ENCODE peak calls at places on chromosomes 13 and 19, in ten cellular contexts. I is 8988T; N is epithelial cell of esophagus; R is AG04450; P is GM12865; Q is effector memory CD8-positive, alpha-beta T cell; X is B cell; A is GF-D8; J is substantia nigra; G is DMS153. Y is an unnamed sample.

GRCh38 chr13:102587916-102588315 is 8.9 kb upstream of the TPP2 start:
- DNase-seq in I (no peak), N (no peak), R (no peak), P (no peak), Q (no peak), X (no peak), A (no peak), J (no peak), G (no peak), Y (no peak)

GRCh38 chr13:43307921-43308433 is 284.6 kb downstream of the DNAJC15 start:
- DNase-seq in I (no peak), N (peak; percentile 94), R (peak; percentile 59), P (peak; percentile 72), Q (no peak), X (peak; percentile 45), A (no peak), J (peak; percentile 47), G (peak; percentile 95), Y (no peak)

GRCh38 chr13:50617134-50617721 is 226.3 kb downstream of the DLEU7 start:
- DNase-seq in I (no peak), N (no peak), R (no peak), P (no peak), Q (no peak), X (no peak), A (no peak), J (no peak), G (no peak), Y (no peak)

GRCh38 chr13:50017819-50018218 is 2.6 kb downstream of the KCNRG start:
- DNase-seq in I (no peak), N (no peak), R (no peak), P (no peak), Q (no peak), X (no peak), A (no peak), J (no peak), G (no peak), Y (no peak)

GRCh38 chr19:18763674-18764590 is 27.2 kb downstream of the COMP start:
- DNase-seq in I (no peak), N (peak; percentile 98), R (no peak), P (no peak), Q (no peak), X (no peak), A (no peak), J (no peak), G (peak; percentile 63), Y (no peak)

GRCh38 chr13:41079725-41080124 is 18.4 kb downstream of the WBP4 start:
- DNase-seq in I (no peak), N (no peak), R (no peak), P (no peak), Q (no peak), X (no peak), A (no peak), J (no peak), G (no peak), Y (no peak)

GRCh38 chr13:107867701-107868661 is 347.4 kb downstream of the LIG4 start:
- DNase-seq in I (peak; percentile 84), N (peak; percentile 17), R (no peak), P (no peak), Q (no peak), X (peak; percentile 39), A (no peak), J (peak; percentile 16), G (peak; percentile 57), Y (peak; percentile 66)

GRCh38 chr13:25046985-25047660 is 48.8 kb upstream of the PABPC3 start:
- DNase-seq in I (no peak), N (peak; percentile 43), R (peak; percentile 0), P (no peak), Q (no peak), X (peak; percentile 34), A (no peak), J (peak; percentile 19), G (peak; percentile 2), Y (peak; percentile 78)

GRCh38 chr19:57813919-57814504 is 701 bp downstream of the ZNF552 start:
- DNase-seq in I (no peak), N (peak; percentile 64), R (no peak), P (no peak), Q (no peak), X (no peak), A (no peak), J (no peak), G (no peak), Y (no peak)

GRCh38 chr13:113742000-113742441 is 17.0 kb upstream of the TMEM255B start:
- DNase-seq in I (peak; percentile 74), N (peak; percentile 53), R (no peak), P (no peak), Q (no peak), X (peak; percentile 59), A (peak; percentile 66), J (peak; percentile 37), G (peak; percentile 49), Y (peak; percentile 63)

GRCh38 chr13:102452831-102453230 is 51.0 kb upstream of the FGF14 start:
- DNase-seq in I (no peak), N (no peak), R (no peak), P (no peak), Q (no peak), X (no peak), A (no peak), J (no peak), G (no peak), Y (no peak)

GRCh38 chr19:19263886-19264487 is 9.1 kb downstream of the TM6SF2 start:
- DNase-seq in I (peak; percentile 25), N (no peak), R (no peak), P (no peak), Q (no peak), X (peak; percentile 19), A (no peak), J (no peak), G (no peak), Y (no peak)

GRCh38 chr13:31764556-31764955 is 25.2 kb downstream of the RXFP2 start:
- DNase-seq in I (no peak), N (no peak), R (no peak), P (no peak), Q (no peak), X (no peak), A (no peak), J (no peak), G (no peak), Y (no peak)

GRCh38 chr13:103799028-103799427 is 732.8 kb upstream of the SLC10A2 start:
- DNase-seq in I (no peak), N (peak; percentile 4), R (no peak), P (no peak), Q (no peak), X (no peak), A (no peak), J (no peak), G (peak; percentile 61), Y (no peak)

GRCh38 chr13:32956595-32956933 is 59.7 kb upstream of the KL start:
- DNase-seq in I (no peak), N (no peak), R (no peak), P (no peak), Q (no peak), X (no peak), A (no peak), J (no peak), G (no peak), Y (no peak)

GRCh38 chr19:9906475-9907087 is 29.7 kb downstream of the OLFM2 start:
- DNase-seq in I (no peak), N (no peak), R (no peak), P (no peak), Q (no peak), X (no peak), A (no peak), J (peak; percentile 6), G (no peak), Y (no peak)

GRCh38 chr19:10420444-10421239 is at the start of gene PDE4A:
- DNase-seq in I (peak; percentile 71), N (peak; percentile 55), R (no peak), P (peak; percentile 76), Q (peak; percentile 65), X (peak; percentile 85), A (no peak), J (no peak), G (no peak), Y (peak; percentile 57)

GRCh38 chr19:35128398-35129057 is 6.3 kb downstream of the LGI4 start:
- DNase-seq in I (no peak), N (no peak), R (no peak), P (no peak), Q (no peak), X (no peak), A (no peak), J (no peak), G (no peak), Y (no peak)

GRCh38 chr19:4691383-4691782 is 21.2 kb upstream of the MYDGF start:
- DNase-seq in I (no peak), N (no peak), R (no peak), P (no peak), Q (no peak), X (no peak), A (no peak), J (no peak), G (no peak), Y (no peak)

GRCh38 chr19:29467824-29468401 is 57.9 kb upstream of the VSTM2B start:
- DNase-seq in I (no peak), N (peak; percentile 3), R (no peak), P (peak; percentile 59), Q (no peak), X (no peak), A (no peak), J (peak; percentile 43), G (no peak), Y (peak; percentile 60)

GRCh38 chr19:50858896-50859295 is 4.2 kb downstream of the KLK3 start:
- DNase-seq in I (no peak), N (no peak), R (no peak), P (no peak), Q (no peak), X (no peak), A (no peak), J (no peak), G (peak; percentile 80), Y (peak; percentile 82)

GRCh38 chr19:36488816-36489138 is 584 bp downstream of the ZNF566 start:
- DNase-seq in I (peak; percentile 59), N (no peak), R (no peak), P (peak; percentile 74), Q (no peak), X (peak; percentile 44), A (peak; percentile 26), J (peak; percentile 28), G (no peak), Y (no peak)

GRCh38 chr19:5966215-5966614 is 11.7 kb downstream of the RANBP3 start:
- DNase-seq in I (no peak), N (no peak), R (peak; percentile 79), P (no peak), Q (no peak), X (no peak), A (no peak), J (no peak), G (no peak), Y (no peak)

GRCh38 chr13:34914416-34914815 is 27.7 kb upstream of the NBEA start:
- DNase-seq in I (no peak), N (no peak), R (no peak), P (no peak), Q (no peak), X (no peak), A (no peak), J (no peak), G (no peak), Y (peak; percentile 79)

GRCh38 chr13:114019367-114019766 is 45.5 kb upstream of the C13orf46 start:
- DNase-seq in I (peak; percentile 79), N (no peak), R (no peak), P (peak; percentile 52), Q (peak; percentile 33), X (no peak), A (no peak), J (no peak), G (no peak), Y (peak; percentile 69)

GRCh38 chr13:28492527-28493367 is 2.2 kb downstream of the FLT1 start:
- DNase-seq in I (no peak), N (no peak), R (no peak), P (no peak), Q (no peak), X (no peak), A (no peak), J (no peak), G (no peak), Y (no peak)

GRCh38 chr19:39038098-39038497 is 5.7 kb upstream of the FBXO27 start:
- DNase-seq in I (peak; percentile 98), N (peak; percentile 75), R (no peak), P (no peak), Q (no peak), X (no peak), A (no peak), J (peak; percentile 11), G (peak; percentile 27), Y (peak; percentile 83)

GRCh38 chr19:35797663-35798062 is 15.0 kb downstream of the PRODH2 start:
- DNase-seq in I (no peak), N (no peak), R (no peak), P (no peak), Q (no peak), X (no peak), A (no peak), J (peak; percentile 47), G (no peak), Y (peak; percentile 77)